ENCODE peak calls at places on chromosomes 7 and 10, in five cellular contexts. M is aorta, I is iPS DF 6.9, F is left lung, D is cardiac muscle cell. G is an unnamed sample.

GRCh38 chr10:91206837-91207474 is 13.5 kb upstream of the PCGF5 start:
- DNase-seq in M (no peak), I (no peak), F (no peak), D (no peak), G (no peak)

GRCh38 chr7:44639701-44640321 is 33.4 kb downstream of the OGDH start:
- DNase-seq in M (peak), I (no peak), F (no peak), D (peak), G (no peak)

GRCh38 chr7:19522486-19522885 is 186.4 kb downstream of the POLR1F start:
- DNase-seq in M (no peak), I (no peak), F (no peak), D (peak), G (no peak)

GRCh38 chr7:66296555-66296954 is 91.4 kb downstream of the TPST1 start:
- DNase-seq in M (no peak), I (no peak), F (no peak), D (peak), G (peak)

GRCh38 chr10:49047128-49047639 is 68.1 kb downstream of the VSTM4 start:
- DNase-seq in M (no peak), I (no peak), F (no peak), D (no peak), G (no peak)

GRCh38 chr10:3624367-3624766 is 160.6 kb downstream of the KLF6 start:
- DNase-seq in M (no peak), I (no peak), F (no peak), D (peak), G (no peak)

GRCh38 chr10:117448840-117449239 is 73.6 kb upstream of the PDZD8 start:
- DNase-seq in M (no peak), I (no peak), F (no peak), D (no peak), G (no peak)

GRCh38 chr10:74891048-74891447 is 64.6 kb downstream of the KAT6B start:
- DNase-seq in M (no peak), I (no peak), F (no peak), D (no peak), G (no peak)

GRCh38 chr10:81873231-81873931 is 1.6 kb upstream of the NRG3 start:
- DNase-seq in M (no peak), I (no peak), F (no peak), D (no peak), G (no peak)

GRCh38 chr7:38375453-38375852 is 102.0 kb upstream of the TARP start:
- DNase-seq in M (no peak), I (no peak), F (no peak), D (no peak), G (no peak)

GRCh38 chr10:44463511-44464121 is 78.7 kb upstream of the CXCL12 start:
- DNase-seq in M (peak), I (no peak), F (no peak), D (no peak), G (no peak)

GRCh38 chr10:69061305-69062161 is 26.4 kb upstream of the SRGN start:
- DNase-seq in M (peak), I (no peak), F (no peak), D (peak), G (peak)

GRCh38 chr7:19958309-19958896 is 185.0 kb upstream of the TMEM196 start:
- DNase-seq in M (no peak), I (no peak), F (no peak), D (peak), G (no peak)

GRCh38 chr7:157519798-157520244 is 183.0 kb downstream of the DNAJB6 start:
- DNase-seq in M (no peak), I (no peak), F (no peak), D (no peak), G (no peak)

GRCh38 chr10:103890194-103890658 is 27.8 kb downstream of the STN1 start:
- DNase-seq in M (no peak), I (no peak), F (peak), D (no peak), G (no peak)
- H3K27ac ChIP-seq in M (no peak), I (no peak), F (peak), D (no peak), G (no peak)

GRCh38 chr10:132551808-132552130 is 14.2 kb downstream of the INPP5A start:
- DNase-seq in M (no peak), I (no peak), F (no peak), D (no peak), G (no peak)
- H3K4me3 ChIP-seq in M (no peak), I (no peak), F (no peak), D (no peak), G (no peak)

DNA sequence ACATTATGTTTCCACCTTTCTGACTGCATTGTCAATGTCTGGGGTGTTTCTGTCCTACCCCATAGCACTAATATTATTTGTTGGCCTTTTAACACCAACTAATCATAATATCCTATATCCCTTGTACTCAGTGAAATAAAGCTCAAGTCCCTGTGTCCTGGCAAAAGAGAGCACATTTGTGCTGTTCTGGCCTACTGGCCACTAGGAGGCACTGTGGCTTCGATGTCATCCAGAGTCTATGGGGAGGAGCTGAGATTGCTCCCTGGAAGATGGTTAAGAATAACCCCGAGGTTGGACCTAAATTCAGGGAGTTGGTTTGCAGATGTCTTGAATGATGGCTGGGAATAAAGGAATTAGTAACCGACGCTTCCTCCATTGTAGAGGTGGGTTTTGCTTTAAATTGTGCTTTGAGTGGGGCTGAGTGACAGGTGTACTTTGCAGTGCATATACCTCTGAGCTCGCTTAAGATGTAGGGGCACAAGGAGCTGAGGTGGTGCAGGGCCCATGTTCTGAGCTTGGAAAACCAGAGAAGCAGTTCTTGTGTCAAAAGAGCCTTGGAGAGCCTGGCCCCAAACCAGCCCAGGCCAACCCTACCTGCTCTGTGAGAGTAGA is 191.2 kb upstream of the PRSS1 start:
- DNase-seq in M (no peak), I (peak), F (no peak), D (peak), G (peak)
- H3K27ac ChIP-seq in M (no peak), I (no peak), F (no peak), D (no peak), G (no peak)

GRCh38 chr10:101774589-101775272 is 1.2 kb downstream of the FGF8 start:
- DNase-seq in M (no peak), I (no peak), F (peak), D (no peak), G (no peak)

GRCh38 chr10:101775273-101776131 is at the start of gene FGF8:
- DNase-seq in M (no peak), I (no peak), F (peak), D (no peak), G (no peak)

GRCh38 chr10:101772895-101773761 is 2.8 kb downstream of the FGF8 start:
- DNase-seq in M (no peak), I (no peak), F (peak), D (no peak), G (no peak)

GRCh38 chr10:101772017-101772894 is 3.7 kb downstream of the FGF8 start:
- DNase-seq in M (no peak), I (no peak), F (no peak), D (no peak), G (no peak)

GRCh38 chr10:101773923-101774588 is 1.9 kb downstream of the FGF8 start:
- DNase-seq in M (no peak), I (no peak), F (peak), D (no peak), G (no peak)
- H3K4me3 ChIP-seq in M (no peak), I (no peak), F (no peak), D (no peak), G (no peak)

GRCh38 chr7:74575811-74576210 is 81.7 kb upstream of the GTF2I start:
- DNase-seq in M (no peak), I (no peak), F (no peak), D (no peak), G (no peak)
- H3K27ac ChIP-seq in M (no peak), I (no peak), F (no peak), D (no peak), G (no peak)

GRCh38 chr10:103451871-103452713 is at the start of gene CALHM2:
- DNase-seq in M (peak), I (no peak), F (peak), D (peak), G (no peak)
- H3K4me3 ChIP-seq in M (peak), I (peak), F (peak), D (peak), G (peak)

GRCh38 chr10:100827819-100828743 is 82.7 kb downstream of the PAX2 start:
- DNase-seq in M (peak), I (no peak), F (peak), D (no peak), G (peak)
- H3K27ac ChIP-seq in M (no peak), I (no peak), F (no peak), D (no peak), G (no peak)

G was measured in HL-60.